ENCODE peak calls at places on chromosomes 12 and 14, in five cellular contexts. S is HEK293T, X is T-helper 17 cell, L is left lung, T is nucleus accumbens. B is an unnamed sample.

GRCh38 chr12:51055060-51055459 is 6.9 kb downstream of the LETMD1 start:
- DNase-seq in S (no peak), X (no peak), L (no peak), T (no peak), B (no peak)

GRCh38 chr14:50941151-50941550 is 3.1 kb downstream of the PYGL start:
- DNase-seq in S (no peak), X (no peak), L (no peak), T (no peak), B (peak; percentile 61)

GRCh38 chr14:91354979-91355685 is 62.5 kb downstream of the CCDC88C start:
- DNase-seq in S (peak; percentile 49), X (no peak), L (no peak), T (no peak), B (no peak)

GRCh38 chr14:89359477-89360222 is 57.4 kb downstream of the FOXN3 start:
- DNase-seq in S (no peak), X (no peak), L (no peak), T (no peak), B (no peak)

GRCh38 chr12:64514456-64514855 is 62.5 kb downstream of the TBK1 start:
- DNase-seq in S (no peak), X (no peak), L (no peak), T (no peak), B (no peak)

GRCh38 chr12:9221476-9221875 is 13.3 kb upstream of the PZP start:
- DNase-seq in S (no peak), X (no peak), L (no peak), T (no peak), B (no peak)

GRCh38 chr12:85825751-85826150 is 10.5 kb downstream of the RASSF9 start:
- DNase-seq in S (no peak), X (no peak), L (no peak), T (no peak), B (no peak)

GRCh38 chr12:111169032-111169431 is 199.9 kb downstream of the PHETA1 start:
- DNase-seq in S (no peak), X (no peak), L (no peak), T (no peak), B (no peak)

GRCh38 chr12:27279836-27280235 is 35.8 kb downstream of the STK38L start:
- DNase-seq in S (no peak), X (no peak), L (no peak), T (no peak), B (no peak)

GRCh38 chr14:106694638-106695393 is 1168.4 kb downstream of the TMEM121 start:
- DNase-seq in S (no peak), X (peak; percentile 65), L (no peak), T (no peak), B (no peak)

GRCh38 chr12:67632005-67632404 is 16.5 kb upstream of the DYRK2 start:
- DNase-seq in S (no peak), X (no peak), L (no peak), T (no peak), B (no peak)

GRCh38 chr12:98635657-98636323 is 8.8 kb downstream of the IKBIP start:
- DNase-seq in S (no peak), X (no peak), L (no peak), T (no peak), B (no peak)

GRCh38 chr14:32329146-32329545 is at the start of gene AKAP6:
- DNase-seq in S (no peak), X (no peak), L (no peak), T (peak; percentile 74), B (no peak)

GRCh38 chr12:78977463-78977862 is 112.9 kb downstream of the SYT1 start:
- DNase-seq in S (no peak), X (no peak), L (no peak), T (no peak), B (no peak)

GRCh38 chr14:49828640-49829039 is 23.9 kb downstream of the NEMF start:
- DNase-seq in S (no peak), X (no peak), L (no peak), T (no peak), B (no peak)

GRCh38 chr14:90577661-90578282 is 180.9 kb downstream of the CALM1 start:
- DNase-seq in S (no peak), X (no peak), L (no peak), T (peak; percentile 38), B (no peak)

GRCh38 chr14:90513151-90514014 is 116.6 kb downstream of the CALM1 start:
- DNase-seq in S (no peak), X (no peak), L (peak; percentile 89), T (peak; percentile 99), B (no peak)

GRCh38 chr14:103739466-103739792 is 23.8 kb downstream of the ZFYVE21 start:
- DNase-seq in S (no peak), X (no peak), L (no peak), T (no peak), B (no peak)

GRCh38 chr14:50532502-50533313 is at the start of gene MAP4K5:
- DNase-seq in S (peak; percentile 92), X (peak; percentile 81), L (peak; percentile 93), T (peak; percentile 86), B (no peak)

GRCh38 chr12:48758186-48758585 is 30.7 kb downstream of the ADCY6 start:
- DNase-seq in S (no peak), X (no peak), L (no peak), T (no peak), B (no peak)

GRCh38 chr14:67982711-67983608 is 163.4 kb downstream of the RAD51B start:
- DNase-seq in S (no peak), X (no peak), L (no peak), T (no peak), B (no peak)

GRCh38 chr14:39367387-39367751 is 64.9 kb downstream of the FBXO33 start:
- DNase-seq in S (no peak), X (no peak), L (no peak), T (no peak), B (no peak)

GRCh38 chr12:88726806-88727722 is 146.8 kb upstream of the KITLG start:
- DNase-seq in S (no peak), X (no peak), L (no peak), T (no peak), B (no peak)